ENCODE peak calls at places on chromosomes 16 and 17, in six cellular contexts. One of them, this sample, is unnamed.
A peak's percentile ranks its signal among the peaks of the same experiment; 100 is the strongest.

GRCh38 chr17:40612510-40613244 is 34.9 kb downstream of the SMARCE1 start:
- DNase-seq in activated CD8-positive, alpha-beta T cell treated with anti-CD3 and anti-CD28 coated beads for 36 hours: peak; percentile 86
- DNase-seq in putamen: peak; percentile 49
- DNase-seq in NCI-H2171: no peak
- DNase-seq in stimulated activated CD8-positive, alpha-beta memory T cell treated with anti-CD3 and anti-CD28 coated beads, Interleukin-4, amount 100 ng/mL, for 4 hours: no peak
- DNase-seq in body of pancreas: no peak
- DNase-seq in this sample: no peak

GRCh38 chr16:77408607-77409006 is 26.2 kb downstream of the ADAMTS18 start:
- DNase-seq in activated CD8-positive, alpha-beta T cell treated with anti-CD3 and anti-CD28 coated beads for 36 hours: no peak
- DNase-seq in putamen: no peak
- DNase-seq in NCI-H2171: no peak
- DNase-seq in stimulated activated CD8-positive, alpha-beta memory T cell treated with anti-CD3 and anti-CD28 coated beads, Interleukin-4, amount 100 ng/mL, for 4 hours: no peak
- DNase-seq in body of pancreas: no peak
- DNase-seq in this sample: no peak

GRCh38 chr16:87316923-87317765 is at the start of gene C16orf95:
- DNase-seq in activated CD8-positive, alpha-beta T cell treated with anti-CD3 and anti-CD28 coated beads for 36 hours: peak; percentile 97
- DNase-seq in putamen: peak; percentile 96
- DNase-seq in NCI-H2171: peak; percentile 94
- DNase-seq in stimulated activated CD8-positive, alpha-beta memory T cell treated with anti-CD3 and anti-CD28 coated beads, Interleukin-4, amount 100 ng/mL, for 4 hours: peak; percentile 97
- DNase-seq in body of pancreas: peak; percentile 97
- DNase-seq in this sample: peak; percentile 90

GRCh38 chr17:74457146-74457819 is 9.2 kb upstream of the CD300A start:
- DNase-seq in activated CD8-positive, alpha-beta T cell treated with anti-CD3 and anti-CD28 coated beads for 36 hours: peak; percentile 88
- DNase-seq in putamen: peak; percentile 71
- DNase-seq in NCI-H2171: peak; percentile 60
- DNase-seq in stimulated activated CD8-positive, alpha-beta memory T cell treated with anti-CD3 and anti-CD28 coated beads, Interleukin-4, amount 100 ng/mL, for 4 hours: peak; percentile 62
- DNase-seq in body of pancreas: peak; percentile 79
- DNase-seq in this sample: peak; percentile 11

GRCh38 chr17:37446027-37446426 is 39.3 kb downstream of the TADA2A start:
- DNase-seq in activated CD8-positive, alpha-beta T cell treated with anti-CD3 and anti-CD28 coated beads for 36 hours: no peak
- DNase-seq in putamen: peak; percentile 68
- DNase-seq in NCI-H2171: no peak
- DNase-seq in stimulated activated CD8-positive, alpha-beta memory T cell treated with anti-CD3 and anti-CD28 coated beads, Interleukin-4, amount 100 ng/mL, for 4 hours: no peak
- DNase-seq in body of pancreas: no peak
- DNase-seq in this sample: peak; percentile 35

GRCh38 chr17:30225919-30226553 is 9.5 kb downstream of the SLC6A4 start:
- DNase-seq in activated CD8-positive, alpha-beta T cell treated with anti-CD3 and anti-CD28 coated beads for 36 hours: no peak
- DNase-seq in putamen: no peak
- DNase-seq in NCI-H2171: no peak
- DNase-seq in stimulated activated CD8-positive, alpha-beta memory T cell treated with anti-CD3 and anti-CD28 coated beads, Interleukin-4, amount 100 ng/mL, for 4 hours: no peak
- DNase-seq in body of pancreas: no peak
- DNase-seq in this sample: no peak

GRCh38 chr17:47744168-47745036 is 11.4 kb downstream of the TBX21 start:
- DNase-seq in activated CD8-positive, alpha-beta T cell treated with anti-CD3 and anti-CD28 coated beads for 36 hours: no peak
- DNase-seq in putamen: no peak
- DNase-seq in NCI-H2171: no peak
- DNase-seq in stimulated activated CD8-positive, alpha-beta memory T cell treated with anti-CD3 and anti-CD28 coated beads, Interleukin-4, amount 100 ng/mL, for 4 hours: no peak
- DNase-seq in body of pancreas: no peak
- DNase-seq in this sample: no peak

GRCh38 chr16:24204150-24204665 is 51.9 kb upstream of the CACNG3 start:
- DNase-seq in activated CD8-positive, alpha-beta T cell treated with anti-CD3 and anti-CD28 coated beads for 36 hours: no peak
- DNase-seq in putamen: no peak
- DNase-seq in NCI-H2171: no peak
- DNase-seq in stimulated activated CD8-positive, alpha-beta memory T cell treated with anti-CD3 and anti-CD28 coated beads, Interleukin-4, amount 100 ng/mL, for 4 hours: no peak
- DNase-seq in body of pancreas: no peak
- DNase-seq in this sample: no peak

GRCh38 chr16:74309789-74310781 is 13.5 kb downstream of the PSMD7 start:
- DNase-seq in activated CD8-positive, alpha-beta T cell treated with anti-CD3 and anti-CD28 coated beads for 36 hours: peak; percentile 34
- DNase-seq in putamen: peak; percentile 36
- DNase-seq in NCI-H2171: peak; percentile 47
- DNase-seq in stimulated activated CD8-positive, alpha-beta memory T cell treated with anti-CD3 and anti-CD28 coated beads, Interleukin-4, amount 100 ng/mL, for 4 hours: no peak
- DNase-seq in body of pancreas: peak; percentile 41
- DNase-seq in this sample: peak; percentile 51

GRCh38 chr16:66087308-66087707 is 279.2 kb upstream of the CDH5 start:
- DNase-seq in activated CD8-positive, alpha-beta T cell treated with anti-CD3 and anti-CD28 coated beads for 36 hours: no peak
- DNase-seq in putamen: no peak
- DNase-seq in NCI-H2171: no peak
- DNase-seq in stimulated activated CD8-positive, alpha-beta memory T cell treated with anti-CD3 and anti-CD28 coated beads, Interleukin-4, amount 100 ng/mL, for 4 hours: no peak
- DNase-seq in body of pancreas: no peak
- DNase-seq in this sample: no peak

GRCh38 chr16:15924996-15925395 is 24.4 kb upstream of the ABCC1 start:
- DNase-seq in activated CD8-positive, alpha-beta T cell treated with anti-CD3 and anti-CD28 coated beads for 36 hours: no peak
- DNase-seq in putamen: no peak
- DNase-seq in NCI-H2171: no peak
- DNase-seq in stimulated activated CD8-positive, alpha-beta memory T cell treated with anti-CD3 and anti-CD28 coated beads, Interleukin-4, amount 100 ng/mL, for 4 hours: no peak
- DNase-seq in body of pancreas: no peak
- DNase-seq in this sample: no peak

GRCh38 chr17:2949469-2950044 is 113.8 kb downstream of the OR1D5 start:
- DNase-seq in activated CD8-positive, alpha-beta T cell treated with anti-CD3 and anti-CD28 coated beads for 36 hours: no peak
- DNase-seq in putamen: no peak
- DNase-seq in NCI-H2171: no peak
- DNase-seq in stimulated activated CD8-positive, alpha-beta memory T cell treated with anti-CD3 and anti-CD28 coated beads, Interleukin-4, amount 100 ng/mL, for 4 hours: no peak
- DNase-seq in body of pancreas: peak; percentile 46
- DNase-seq in this sample: peak; percentile 83

GRCh38 chr17:63841350-63842172 is 924 bp downstream of the SMARCD2 start:
- DNase-seq in activated CD8-positive, alpha-beta T cell treated with anti-CD3 and anti-CD28 coated beads for 36 hours: peak; percentile 27
- DNase-seq in putamen: no peak
- DNase-seq in NCI-H2171: peak; percentile 30
- DNase-seq in stimulated activated CD8-positive, alpha-beta memory T cell treated with anti-CD3 and anti-CD28 coated beads, Interleukin-4, amount 100 ng/mL, for 4 hours: no peak
- DNase-seq in body of pancreas: peak; percentile 65
- DNase-seq in this sample: no peak

GRCh38 chr16:90077757-90078593 is 844 bp upstream of the PRDM7 start:
- DNase-seq in activated CD8-positive, alpha-beta T cell treated with anti-CD3 and anti-CD28 coated beads for 36 hours: peak; percentile 59
- DNase-seq in putamen: peak; percentile 6
- DNase-seq in NCI-H2171: peak; percentile 48
- DNase-seq in stimulated activated CD8-positive, alpha-beta memory T cell treated with anti-CD3 and anti-CD28 coated beads, Interleukin-4, amount 100 ng/mL, for 4 hours: no peak
- DNase-seq in body of pancreas: peak; percentile 32
- DNase-seq in this sample: peak; percentile 30

GRCh38 chr17:31674305-31674704 is 184.7 kb downstream of the COPRS start:
- DNase-seq in activated CD8-positive, alpha-beta T cell treated with anti-CD3 and anti-CD28 coated beads for 36 hours: no peak
- DNase-seq in putamen: no peak
- DNase-seq in NCI-H2171: no peak
- DNase-seq in stimulated activated CD8-positive, alpha-beta memory T cell treated with anti-CD3 and anti-CD28 coated beads, Interleukin-4, amount 100 ng/mL, for 4 hours: no peak
- DNase-seq in body of pancreas: no peak
- DNase-seq in this sample: peak; percentile 59

GRCh38 chr16:28274676-28275075 is 17.6 kb upstream of the SBK1 start:
- DNase-seq in activated CD8-positive, alpha-beta T cell treated with anti-CD3 and anti-CD28 coated beads for 36 hours: no peak
- DNase-seq in putamen: no peak
- DNase-seq in NCI-H2171: no peak
- DNase-seq in stimulated activated CD8-positive, alpha-beta memory T cell treated with anti-CD3 and anti-CD28 coated beads, Interleukin-4, amount 100 ng/mL, for 4 hours: no peak
- DNase-seq in body of pancreas: no peak
- DNase-seq in this sample: no peak